ENCODE peak calls at places on chromosomes 11 and 22, in ten cellular contexts. K, H, I, W, R, S, E, U, M and Z are unnamed samples.

GRCh38 chr22:38882480-38882879 is 10.5 kb upstream of the CBX6 start:
- DNase-seq in K (no peak), H (peak), I (no peak), W (no peak), R (no peak), S (no peak), E (no peak), U (no peak), M (peak), Z (peak)

GRCh38 chr11:25733777-25734176 is 598.2 kb upstream of the ANO3 start:
- DNase-seq in K (no peak), H (peak), I (no peak), W (no peak), R (no peak), S (no peak), E (no peak), U (no peak), M (no peak), Z (no peak)

GRCh38 chr11:65445101-65445603 is 22.6 kb downstream of the NEAT1 start:
- DNase-seq in K (no peak), H (no peak), I (no peak), W (no peak), R (peak), S (no peak), E (no peak), U (no peak), M (peak), Z (peak)

GRCh38 chr11:76329084-76329648 is 51.8 kb downstream of the THAP12 start:
- DNase-seq in K (no peak), H (no peak), I (no peak), W (no peak), R (peak), S (no peak), E (no peak), U (no peak), M (no peak), Z (no peak)

GRCh38 chr11:117876341-117877119 is at the start of gene FXYD6:
- DNase-seq in K (no peak), H (no peak), I (no peak), W (no peak), R (no peak), S (no peak), E (peak), U (peak), M (no peak), Z (peak)

GRCh38 chr11:108199446-108200321 is 22.8 kb downstream of the NPAT start:
- DNase-seq in K (no peak), H (peak), I (no peak), W (no peak), R (peak), S (peak), E (no peak), U (no peak), M (no peak), Z (no peak)

GRCh38 chr22:48045369-48045768 is 1282.9 kb downstream of the TBC1D22A start:
- DNase-seq in K (no peak), H (no peak), I (no peak), W (no peak), R (no peak), S (no peak), E (no peak), U (no peak), M (no peak), Z (no peak)

GRCh38 chr22:36144886-36145541 is 15.5 kb downstream of the APOL3 start:
- DNase-seq in K (no peak), H (peak), I (peak), W (no peak), R (peak), S (peak), E (peak), U (peak), M (peak), Z (peak)

GRCh38 chr11:133697161-133697560 is 148.2 kb downstream of the SPATA19 start:
- DNase-seq in K (no peak), H (no peak), I (no peak), W (no peak), R (no peak), S (no peak), E (no peak), U (no peak), M (no peak), Z (no peak)

GRCh38 chr22:27603823-27604190 is 197.7 kb downstream of the MN1 start:
- DNase-seq in K (no peak), H (no peak), I (no peak), W (no peak), R (peak), S (no peak), E (no peak), U (no peak), M (peak), Z (no peak)

GRCh38 chr11:13316528-13316961 is 39.0 kb downstream of the BMAL1 start:
- DNase-seq in K (no peak), H (peak), I (no peak), W (no peak), R (peak), S (no peak), E (no peak), U (no peak), M (peak), Z (no peak)

GRCh38 chr11:54558919-54559318 is 44.9 kb downstream of the OR4C46 start:
- DNase-seq in K (no peak), H (no peak), I (peak), W (no peak), R (no peak), S (no peak), E (no peak), U (no peak), M (no peak), Z (no peak)

GRCh38 chr11:68843703-68844312 is 2.1 kb upstream of the CPT1A start:
- DNase-seq in K (peak), H (no peak), I (peak), W (peak), R (no peak), S (no peak), E (peak), U (peak), M (peak), Z (peak)

GRCh38 chr11:71282581-71283351 is 30.4 kb upstream of the SHANK2 start:
- DNase-seq in K (peak), H (no peak), I (no peak), W (no peak), R (no peak), S (no peak), E (peak), U (no peak), M (no peak), Z (no peak)

GRCh38 chr22:27919943-27920755 is 1.1 kb upstream of the PITPNB start:
- DNase-seq in K (no peak), H (peak), I (peak), W (no peak), R (peak), S (no peak), E (peak), U (no peak), M (peak), Z (no peak)

GRCh38 chr22:17927062-17927461 is 97.3 kb downstream of the MICAL3 start:
- DNase-seq in K (no peak), H (no peak), I (no peak), W (no peak), R (no peak), S (no peak), E (no peak), U (no peak), M (no peak), Z (no peak)

GRCh38 chr11:119758291-119758690 is 29.3 kb upstream of the NECTIN1 start:
- DNase-seq in K (no peak), H (peak), I (no peak), W (no peak), R (peak), S (no peak), E (no peak), U (no peak), M (no peak), Z (no peak)

GRCh38 chr11:77089004-77089545 is 13.6 kb upstream of the OMP start:
- DNase-seq in K (no peak), H (no peak), I (no peak), W (peak), R (no peak), S (no peak), E (peak), U (no peak), M (peak), Z (peak)

GRCh38 chr11:68044145-68044813 is 5.5 kb downstream of the TCIRG1 start:
- DNase-seq in K (no peak), H (no peak), I (no peak), W (no peak), R (no peak), S (no peak), E (peak), U (no peak), M (no peak), Z (no peak)

GRCh38 chr11:12767022-12767421 is 92.8 kb downstream of the TEAD1 start:
- DNase-seq in K (no peak), H (peak), I (no peak), W (no peak), R (no peak), S (no peak), E (no peak), U (no peak), M (no peak), Z (no peak)

GRCh38 chr11:35619754-35620640 is 1.7 kb downstream of the FJX1 start:
- DNase-seq in K (no peak), H (no peak), I (peak), W (no peak), R (peak), S (no peak), E (peak), U (no peak), M (no peak), Z (peak)
- TF ChIP-seq CTCF in K (no peak), H (peak), I (no peak), W (no peak), R (peak), S (no peak), E (peak), U (no peak), M (no peak), Z (peak)

GRCh38 chr11:60767388-60767811 is 10.7 kb downstream of the MS4A15 start:
- DNase-seq in K (peak), H (no peak), I (peak), W (no peak), R (no peak), S (no peak), E (no peak), U (no peak), M (peak), Z (no peak)
- TF ChIP-seq CTCF in K (no peak), H (peak), I (peak), W (peak), R (peak), S (peak), E (no peak), U (no peak), M (no peak), Z (no peak)

GRCh38 chr11:98561877-98562395 is 458.8 kb upstream of the CNTN5 start:
- DNase-seq in K (no peak), H (no peak), I (no peak), W (no peak), R (no peak), S (no peak), E (no peak), U (no peak), M (no peak), Z (no peak)
- TF ChIP-seq CTCF in K (no peak), H (no peak), I (no peak), W (no peak), R (no peak), S (no peak), E (no peak), U (no peak), M (no peak), Z (no peak)

GRCh38 chr22:50102946-50103345 is 13.1 kb downstream of the MOV10L1 start:
- DNase-seq in K (no peak), H (no peak), I (peak), W (no peak), R (no peak), S (no peak), E (no peak), U (no peak), M (peak), Z (no peak)
- TF ChIP-seq CTCF in K (no peak), H (no peak), I (no peak), W (no peak), R (no peak), S (no peak), E (no peak), U (no peak), M (no peak), Z (no peak)

DNA sequence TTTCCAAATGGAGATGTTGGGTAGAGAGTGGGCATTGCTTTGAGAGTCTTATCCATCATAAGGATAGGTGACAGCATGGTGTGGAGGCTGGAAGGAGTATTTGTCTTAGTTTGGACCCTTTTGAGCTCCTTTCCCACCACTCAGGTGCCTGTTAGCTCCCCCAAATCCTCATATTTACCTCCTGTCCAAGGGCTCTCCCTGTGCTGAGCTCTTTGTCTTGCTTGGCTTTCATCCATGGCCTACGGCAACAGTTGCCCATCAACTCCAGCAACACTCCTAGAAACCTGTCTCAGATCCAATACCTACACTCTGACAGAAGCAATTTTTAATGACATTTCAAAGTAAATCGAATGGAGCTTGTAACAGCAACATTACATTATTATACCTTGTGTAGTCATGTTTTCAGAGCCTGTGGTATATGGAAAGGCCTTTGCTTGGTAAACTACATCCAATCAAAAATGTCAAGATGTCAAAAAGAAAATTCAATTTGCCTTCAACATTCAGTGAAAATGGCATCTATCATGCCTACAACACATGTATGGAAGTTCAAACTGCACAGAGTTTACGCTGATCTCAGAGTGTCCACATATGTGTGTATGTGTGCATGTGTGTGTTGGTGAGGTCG is 49.4 kb upstream of the CCDC90B start:
- DNase-seq in K (no peak), H (no peak), I (no peak), W (no peak), R (no peak), S (no peak), E (no peak), U (no peak), M (no peak), Z (no peak)
- TF ChIP-seq CTCF in K (no peak), H (no peak), I (no peak), W (no peak), R (no peak), S (no peak), E (no peak), U (no peak), M (no peak), Z (no peak)